ENCODE peak calls at places on chromosomes 6 and 20, in four cellular contexts. P is breast epithelium, Z is astrocyte of the cerebellum, L is heart left ventricle. T is an unnamed sample.

GRCh38 chr6:113428702-113429101 is 428.4 kb upstream of the MARCKS start:
- DNase-seq in P (no peak), Z (no peak), L (no peak), T (no peak)

GRCh38 chr20:44089987-44090674 is 96.9 kb downstream of the JPH2 start:
- DNase-seq in P (no peak), Z (no peak), L (no peak), T (peak)

GRCh38 chr6:37507690-37508421 is 8.2 kb upstream of the CCDC167 start:
- DNase-seq in P (no peak), Z (no peak), L (no peak), T (no peak)

GRCh38 chr6:106444777-106445507 is 84.4 kb downstream of the CRYBG1 start:
- DNase-seq in P (no peak), Z (peak), L (no peak), T (peak)

GRCh38 chr6:14676084-14676483 is 558.5 kb downstream of the CD83 start:
- DNase-seq in P (no peak), Z (no peak), L (no peak), T (peak)

GRCh38 chr20:36167826-36168634 is 13.5 kb downstream of the EPB41L1 start:
- DNase-seq in P (no peak), Z (no peak), L (no peak), T (peak)

GRCh38 chr20:17636523-17637412 is 45.3 kb downstream of the RRBP1 start:
- DNase-seq in P (no peak), Z (no peak), L (peak), T (no peak)

GRCh38 chr6:98335594-98335993 is 498.8 kb upstream of the POU3F2 start:
- DNase-seq in P (no peak), Z (no peak), L (no peak), T (no peak)

GRCh38 chr6:11350294-11350693 is 117.8 kb upstream of the NEDD9 start:
- DNase-seq in P (no peak), Z (no peak), L (no peak), T (no peak)

GRCh38 chr6:27553123-27553904 is 80.4 kb upstream of the ZNF184 start:
- DNase-seq in P (no peak), Z (no peak), L (no peak), T (peak)

GRCh38 chr20:44166008-44166407 is 21.0 kb downstream of the JPH2 start:
- DNase-seq in P (no peak), Z (peak), L (peak), T (peak)

GRCh38 chr6:56370591-56371198 is 123.3 kb upstream of the COL21A1 start:
- DNase-seq in P (peak), Z (peak), L (peak), T (peak)

GRCh38 chr20:46682063-46682821 is 7.0 kb downstream of the TP53RK start:
- DNase-seq in P (no peak), Z (no peak), L (no peak), T (no peak)

GRCh38 chr20:43844778-43845614 is 69.7 kb upstream of the TOX2 start:
- DNase-seq in P (peak), Z (peak), L (no peak), T (peak)

GRCh38 chr6:130513770-130514169 is 148.0 kb downstream of the TMEM200A start:
- DNase-seq in P (peak), Z (peak), L (no peak), T (peak)

GRCh38 chr6:20188630-20189075 is 23.6 kb downstream of the MBOAT1 start:
- DNase-seq in P (no peak), Z (no peak), L (no peak), T (no peak)

GRCh38 chr6:122789078-122789861 is at the start of gene SMPDL3A:
- DNase-seq in P (peak), Z (peak), L (peak), T (peak)

GRCh38 chr6:39056191-39056590 is 7.6 kb downstream of the GLP1R start:
- DNase-seq in P (no peak), Z (no peak), L (no peak), T (no peak)

GRCh38 chr20:3606021-3606420 is 57.2 kb downstream of the GFRA4 start:
- DNase-seq in P (no peak), Z (no peak), L (no peak), T (no peak)

GRCh38 chr20:17946572-17947473 is 21.8 kb downstream of the SNX5 start:
- DNase-seq in P (no peak), Z (no peak), L (no peak), T (no peak)

GRCh38 chr6:3297909-3298308 is 39.2 kb downstream of the PSMG4 start:
- DNase-seq in P (no peak), Z (no peak), L (no peak), T (no peak)

GRCh38 chr6:132261354-132261753 is 139.9 kb downstream of the MOXD1 start:
- DNase-seq in P (no peak), Z (no peak), L (no peak), T (no peak)

GRCh38 chr6:24188571-24188970 is 62.6 kb downstream of the NRSN1 start:
- DNase-seq in P (no peak), Z (no peak), L (no peak), T (no peak)

GRCh38 chr6:125512621-125513020 is 210.9 kb upstream of the HDDC2 start:
- DNase-seq in P (no peak), Z (no peak), L (no peak), T (no peak)

GRCh38 chr6:152309648-152310047 is 327.5 kb downstream of the SYNE1 start:
- DNase-seq in P (no peak), Z (no peak), L (no peak), T (no peak)

GRCh38 chr20:45014671-45015415 is 48.5 kb downstream of the STK4 start:
- DNase-seq in P (no peak), Z (no peak), L (no peak), T (peak)

GRCh38 chr6:12602951-12603710 is 113.4 kb upstream of the PHACTR1 start:
- DNase-seq in P (peak), Z (peak), L (peak), T (peak)

GRCh38 chr20:47351643-47352331 is 4.7 kb downstream of the ZMYND8 start:
- DNase-seq in P (no peak), Z (no peak), L (no peak), T (peak)

GRCh38 chr20:57264908-57265648 is 1.4 kb downstream of the BMP7 start:
- DNase-seq in P (no peak), Z (no peak), L (no peak), T (no peak)

GRCh38 chr20:10061641-10062040 is 26.9 kb downstream of the ANKEF1 start:
- DNase-seq in P (no peak), Z (no peak), L (no peak), T (no peak)

DNA sequence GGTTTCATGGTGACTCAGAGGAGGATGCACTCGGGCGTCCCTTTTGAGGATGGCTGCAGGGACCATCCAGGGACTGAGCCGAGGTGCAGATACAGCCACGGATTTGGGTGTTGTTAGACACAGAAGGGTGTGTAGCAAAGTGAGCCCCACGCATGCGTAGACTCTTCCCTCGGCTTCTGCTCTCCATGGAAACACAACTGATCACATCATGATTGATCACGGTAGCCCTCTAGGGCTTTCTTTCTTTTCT is 606 bp upstream of the ULBP1 start:
- DNase-seq in P (no peak), Z (no peak), L (no peak), T (peak)
- H3K4me3 ChIP-seq in P (peak), Z (peak), L (peak), T (peak)

DNA sequence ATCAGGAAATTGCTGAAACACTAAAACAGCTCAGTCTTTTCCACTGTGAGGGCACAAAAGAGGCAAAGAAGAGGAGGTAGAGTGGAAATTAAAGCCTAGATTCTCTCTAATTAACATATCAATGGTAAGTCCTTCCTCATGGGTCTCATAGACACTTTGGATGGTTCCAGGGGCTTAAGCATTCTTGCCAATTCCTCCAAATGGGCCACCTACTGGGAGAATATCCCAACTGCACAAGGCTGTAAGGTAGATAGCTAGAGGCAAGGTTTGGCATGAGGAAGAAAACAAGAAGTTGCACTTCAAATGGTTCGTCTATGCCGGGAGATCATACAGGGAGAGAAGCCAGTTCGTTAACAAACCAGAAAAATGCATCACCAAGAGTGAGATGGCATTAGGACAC is 107.6 kb upstream of the KHDRBS2 start:
- DNase-seq in P (no peak), Z (no peak), L (no peak), T (no peak)
- TF ChIP-seq CTCF in P (no peak), Z (no peak), L (no peak), T (no peak)

GRCh38 chr20:49983848-49984408 is 1.1 kb downstream of the SNAI1 start:
- DNase-seq in P (no peak), Z (no peak), L (peak), T (peak)
- H3K4me3 ChIP-seq in P (peak), Z (peak), L (peak), T (peak)

GRCh38 chr20:48451401-48451800 is 376.4 kb downstream of the PREX1 start:
- DNase-seq in P (no peak), Z (no peak), L (no peak), T (no peak)
- TF ChIP-seq CTCF in P (no peak), Z (no peak), L (no peak), T (no peak)

GRCh38 chr20:63790572-63791168 is 40.4 kb downstream of the ZBTB46 start:
- DNase-seq in P (no peak), Z (no peak), L (peak), T (no peak)
- H3K4me3 ChIP-seq in P (no peak), Z (no peak), L (no peak), T (no peak)

DNA sequence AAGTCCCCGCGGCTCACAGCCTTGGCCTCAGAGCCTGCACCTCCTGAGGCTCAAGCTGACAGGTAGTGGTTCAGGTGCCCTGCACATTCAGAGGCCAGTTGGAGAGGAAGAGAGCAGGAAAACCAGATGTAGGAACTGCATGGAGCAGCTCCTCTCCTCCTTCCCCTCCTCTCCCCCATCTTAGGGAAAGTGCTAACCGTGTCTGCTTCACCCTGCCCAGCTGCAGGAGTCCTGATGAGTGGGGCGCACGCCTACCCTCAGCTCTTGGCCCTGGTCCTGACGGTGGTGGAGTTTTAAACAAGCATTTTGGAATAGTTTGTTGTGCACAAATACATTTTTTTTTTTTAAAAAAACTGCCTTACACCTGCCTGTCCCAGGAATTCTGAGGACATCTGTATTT is 393.2 kb downstream of the SMOC2 start:
- DNase-seq in P (no peak), Z (no peak), L (no peak), T (no peak)
- TF ChIP-seq CTCF in P (no peak), Z (no peak), L (no peak), T (no peak)